ENCODE peak calls at places on chromosomes 16 and 17, in four cellular contexts. T, V, F and C are unnamed samples.

GRCh38 chr16:2520784-2521577 is 810 bp downstream of the AMDHD2 start:
- DNase-seq in V (peak; percentile 67), T (no peak), F (peak; percentile 61), C (no peak)

GRCh38 chr16:79329967-79330366 is 270.6 kb downstream of the MAF start:
- DNase-seq in V (no peak), T (no peak), F (no peak), C (no peak)

GRCh38 chr16:30535777-30536190 is 1.1 kb upstream of the ZNF747 start:
- DNase-seq in T (peak; percentile 64), F (peak; percentile 78), V (peak; percentile 86), C (peak; percentile 34)

GRCh38 chr16:81823111-81823510 is 44.0 kb downstream of the PLCG2 start:
- DNase-seq in V (no peak), T (no peak), F (peak; percentile 32), C (no peak)

GRCh38 chr17:46901291-46901690 is 21.7 kb upstream of the GOSR2 start:
- DNase-seq in V (no peak), T (no peak), F (no peak), C (no peak)

GRCh38 chr16:78884199-78884598 is 716.3 kb downstream of the MAF start:
- DNase-seq in F (no peak), T (no peak), V (no peak), C (no peak)

GRCh38 chr16:57042157-57043111 is 49.9 kb upstream of the CPNE2 start:
- DNase-seq in T (peak; percentile 17), F (no peak), V (no peak), C (no peak)

GRCh38 chr17:8122923-8123694 is 797 bp downstream of the HES7 start:
- DNase-seq in T (no peak), F (peak; percentile 55), V (peak; percentile 72), C (no peak)

GRCh38 chr17:48127371-48128051 is 19.9 kb downstream of the SNX11 start:
- DNase-seq in F (peak; percentile 33), V (no peak), T (peak; percentile 15), C (no peak)

GRCh38 chr17:9026741-9027140 is 5.4 kb downstream of the NTN1 start:
- DNase-seq in T (no peak), F (no peak), V (no peak), C (no peak)

GRCh38 chr16:85990861-85991301 is 91.9 kb downstream of the IRF8 start:
- DNase-seq in T (no peak), F (no peak), V (no peak), C (no peak)

GRCh38 chr16:3829631-3830536 is 50.6 kb downstream of the CREBBP start:
- DNase-seq in T (peak; percentile 28), V (no peak), F (no peak), C (no peak)

GRCh38 chr17:50360716-50361115 is 12.3 kb downstream of the MRPL27 start:
- DNase-seq in T (no peak), V (no peak), F (no peak), C (no peak)

GRCh38 chr17:50359998-50360461 is 13.0 kb downstream of the MRPL27 start:
- DNase-seq in V (no peak), T (no peak), F (no peak), C (no peak)

GRCh38 chr17:50362661-50363060 is 10.3 kb downstream of the MRPL27 start:
- DNase-seq in F (no peak), V (no peak), T (no peak), C (no peak)

GRCh38 chr17:50363217-50364060 is 9.5 kb downstream of the MRPL27 start:
- DNase-seq in F (no peak), T (peak; percentile 48), V (peak; percentile 42), C (no peak)

GRCh38 chr17:50361561-50362480 is 11.2 kb downstream of the MRPL27 start:
- DNase-seq in T (peak; percentile 58), F (peak; percentile 54), V (peak; percentile 68), C (peak; percentile 35)
- TF ChIP-seq CTCF in T (peak; percentile 88), F (peak; percentile 74), V (peak; percentile 68), C (peak; percentile 80)

DNA sequence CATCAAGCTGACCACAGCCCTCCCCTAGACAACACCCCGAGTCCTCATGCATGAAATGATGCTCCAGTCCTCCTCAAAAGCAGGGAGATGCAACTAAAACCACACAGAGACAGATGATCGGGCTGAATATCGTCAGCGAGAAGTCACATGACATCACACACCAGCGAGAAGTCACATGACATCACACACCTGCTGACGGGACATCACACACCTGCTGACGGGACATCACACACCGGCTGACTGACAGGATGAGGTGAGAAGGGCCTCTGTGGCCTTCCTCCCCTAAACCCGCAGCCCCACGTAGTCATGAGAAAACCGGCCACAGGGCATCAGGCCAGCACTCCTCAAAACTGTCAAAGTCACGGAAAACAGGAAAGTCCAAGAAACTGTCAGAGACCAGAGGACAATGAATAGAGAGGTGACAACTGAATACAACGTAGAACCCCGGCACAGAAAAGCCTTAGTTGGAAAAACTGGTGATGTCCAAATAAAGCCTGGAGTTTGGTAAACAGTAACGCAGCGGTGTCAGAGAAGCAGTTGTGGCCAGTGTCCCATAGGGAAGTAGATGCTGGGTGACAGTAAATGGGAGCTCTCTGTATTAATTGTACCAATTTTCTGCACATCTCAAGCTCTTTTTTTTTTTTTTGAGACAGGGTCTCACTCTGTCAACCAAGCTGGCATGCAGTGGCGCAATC is 14.3 kb downstream of the LITAF start:
- DNase-seq in T (no peak), F (no peak), V (peak; percentile 36), C (no peak)
- TF ChIP-seq CTCF in T (no peak), F (no peak), V (no peak), C (no peak)

GRCh38 chr17:67542219-67543114 is 165.4 kb downstream of the PITPNC1 start:
- DNase-seq in T (no peak), F (no peak), V (no peak), C (no peak)

GRCh38 chr17:67549787-67550186 is 167.9 kb upstream of the NOL11 start:
- DNase-seq in T (no peak), F (no peak), V (no peak), C (no peak)

GRCh38 chr17:67548693-67549092 is 169.0 kb upstream of the NOL11 start:
- DNase-seq in V (no peak), T (no peak), F (no peak), C (no peak)

GRCh38 chr17:67544364-67544763 is 167.3 kb downstream of the PITPNC1 start:
- DNase-seq in F (no peak), T (no peak), V (no peak), C (no peak)

DNA sequence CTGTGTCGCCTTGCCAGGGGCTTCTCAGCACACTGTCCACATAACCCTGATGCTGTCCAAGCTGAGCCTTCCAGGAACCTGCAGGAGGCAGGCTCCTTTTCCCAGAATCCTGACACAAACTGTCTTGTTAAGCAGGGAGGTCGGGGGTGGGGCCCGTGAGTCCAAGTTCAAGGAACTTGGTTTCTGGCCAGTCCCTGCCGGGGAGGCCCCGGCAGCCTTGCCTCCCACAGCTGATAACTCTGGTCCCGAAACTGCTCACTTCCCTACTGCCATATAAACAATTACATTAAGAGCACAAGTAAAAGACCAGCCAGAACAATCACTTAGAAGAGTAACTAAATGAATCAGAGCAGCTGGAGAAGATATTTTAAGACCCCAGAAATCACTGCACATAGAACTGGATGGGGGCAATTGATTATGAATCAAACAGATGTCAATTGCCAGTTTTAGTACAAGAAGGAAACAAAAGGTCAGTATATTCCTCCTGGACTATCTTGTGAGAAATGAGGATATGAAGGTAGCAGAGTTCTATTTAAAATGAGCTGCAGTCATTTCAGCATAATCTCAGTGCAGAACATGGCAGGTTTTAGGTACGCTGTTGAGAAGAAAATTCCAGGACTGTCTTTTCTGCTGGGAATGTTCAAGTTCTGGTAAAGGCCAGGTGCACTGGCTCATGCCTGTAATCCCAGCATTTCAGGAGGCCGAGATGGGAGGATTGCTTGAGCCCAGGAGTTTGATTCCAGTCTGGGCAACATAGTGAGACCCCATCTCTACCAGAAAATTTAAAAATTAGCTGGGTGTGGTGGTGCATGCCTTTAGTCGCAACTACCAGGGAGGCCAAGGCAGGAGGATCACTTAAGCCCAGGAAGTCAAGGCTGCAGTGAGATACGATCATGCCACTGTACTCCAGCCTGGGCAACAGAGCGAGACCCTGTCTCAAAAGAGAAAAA is 169.8 kb downstream of the PITPNC1 start:
- DNase-seq in F (no peak), T (no peak), V (peak; percentile 56), C (no peak)
- TF ChIP-seq CTCF in F (no peak), T (no peak), V (no peak), C (peak; percentile 13)

GRCh38 chr16:24562811-24563210 is 23.4 kb downstream of the RBBP6 start:
- DNase-seq in V (no peak), T (no peak), F (no peak), C (no peak)

GRCh38 chr16:24573141-24573540 is 33.8 kb downstream of the RBBP6 start:
- DNase-seq in T (no peak), F (no peak), V (no peak), C (no peak)

GRCh38 chr16:24572069-24572468 is 32.7 kb downstream of the RBBP6 start:
- DNase-seq in F (no peak), T (no peak), V (no peak), C (no peak)

GRCh38 chr16:24568392-24568791 is 29.0 kb downstream of the RBBP6 start:
- DNase-seq in F (no peak), V (no peak), T (no peak), C (no peak)
- TF ChIP-seq CTCF in F (no peak), V (peak; percentile 13), T (peak; percentile 67), C (peak; percentile 43)

GRCh38 chr17:70207184-70207583 is 37.9 kb downstream of the KCNJ2 start:
- DNase-seq in F (no peak), V (no peak), T (no peak), C (no peak)
- TF ChIP-seq CTCF in F (no peak), V (no peak), T (no peak), C (no peak)